ENCODE peak calls at places on chromosomes 16 and 17, in six cellular contexts. P is GM12878, F is WTC11, A is HCT116, H is H1, D is HepG2. E is an unnamed sample.

GRCh38 chr17:63082273-63082861 is 116.3 kb downstream of the TANC2 start:
- DNase-seq in D (peak), P (no peak), A (peak), F (no peak), H (no peak), E (peak)

GRCh38 chr17:79520134-79520892 is 90.5 kb downstream of the RBFOX3 start:
- DNase-seq in D (no peak), P (no peak), H (no peak), F (no peak), A (no peak), E (no peak)

GRCh38 chr17:80724723-80725388 is 180.2 kb downstream of the RPTOR start:
- DNase-seq in D (no peak), A (peak), F (no peak), P (no peak), H (no peak), E (no peak)

GRCh38 chr17:50028207-50029120 is 27.4 kb upstream of the ITGA3 start:
- DNase-seq in P (no peak), H (no peak), F (peak), A (no peak), D (no peak), E (no peak)

GRCh38 chr17:76356803-76357456 is 3.2 kb upstream of the PRPSAP1 start:
- DNase-seq in F (no peak), P (no peak), H (no peak), D (peak), A (no peak), E (no peak)

GRCh38 chr17:42202696-42203095 is 8.4 kb upstream of the GHDC start:
- DNase-seq in P (no peak), F (no peak), A (no peak), D (no peak), H (no peak), E (no peak)

GRCh38 chr17:58215685-58216084 is 3.4 kb downstream of the MKS1 start:
- DNase-seq in A (no peak), D (no peak), H (no peak), F (no peak), P (no peak), E (peak)

GRCh38 chr16:75029854-75030253 is 31.0 kb downstream of the ZNRF1 start:
- DNase-seq in P (no peak), A (no peak), H (no peak), F (no peak), D (peak), E (no peak)

GRCh38 chr17:73722163-73722562 is 77.9 kb upstream of the SDK2 start:
- DNase-seq in A (no peak), D (no peak), H (no peak), P (no peak), F (no peak), E (no peak)

GRCh38 chr17:82050152-82050760 is 1.4 kb downstream of the RFNG start:
- DNase-seq in A (no peak), H (no peak), F (no peak), P (no peak), D (no peak), E (no peak)

GRCh38 chr17:5781236-5781927 is 197.1 kb upstream of the NLRP1 start:
- DNase-seq in H (no peak), F (no peak), P (no peak), A (no peak), D (no peak), E (no peak)

GRCh38 chr17:58532555-58532951 is 18.1 kb upstream of the MTMR4 start:
- DNase-seq in F (no peak), A (no peak), D (no peak), H (no peak), P (no peak), E (no peak)

GRCh38 chr16:2821483-2822157 is 4.6 kb downstream of the PRSS21 start:
- DNase-seq in A (no peak), D (no peak), H (no peak), P (no peak), F (no peak), E (no peak)

GRCh38 chr16:84369938-84370627 is 1.7 kb downstream of the ATP2C2 start:
- DNase-seq in F (no peak), P (no peak), D (no peak), A (no peak), H (no peak), E (no peak)

GRCh38 chr16:9048302-9048700 is 43.1 kb upstream of the HAPSTR1 start:
- DNase-seq in P (no peak), F (no peak), A (peak), D (no peak), H (no peak), E (no peak)

GRCh38 chr17:65173284-65173793 is 36.2 kb downstream of the RGS9 start:
- DNase-seq in F (no peak), H (peak), P (no peak), D (no peak), A (no peak), E (peak)

GRCh38 chr16:67641779-67642708 is 2.9 kb upstream of the CARMIL2 start:
- DNase-seq in F (no peak), A (no peak), P (no peak), H (no peak), D (no peak), E (no peak)

GRCh38 chr16:20383106-20384029 is 21.2 kb downstream of the PDILT start:
- DNase-seq in H (peak), D (peak), A (peak), F (peak), P (no peak), E (peak)

GRCh38 chr17:1860978-1861377 is 31.2 kb downstream of the RPA1 start:
- DNase-seq in F (no peak), P (no peak), A (no peak), H (no peak), D (no peak), E (no peak)

GRCh38 chr16:16857603-16858283 is 478.8 kb downstream of the NPIPA7 start:
- DNase-seq in F (no peak), A (no peak), P (no peak), H (no peak), D (peak), E (no peak)

GRCh38 chr17:9959377-9959981 is 54.4 kb upstream of the RCVRN start:
- DNase-seq in D (peak), F (peak), H (peak), P (no peak), A (peak), E (peak)

GRCh38 chr16:4606354-4606753 is 8.3 kb downstream of the UBALD1 start:
- DNase-seq in P (no peak), F (no peak), H (no peak), D (no peak), A (no peak), E (no peak)

GRCh38 chr17:76688165-76688622 is 22.6 kb downstream of the MXRA7 start:
- DNase-seq in H (no peak), P (no peak), A (no peak), D (no peak), F (no peak), E (no peak)

GRCh38 chr17:76996741-76997694 is 128.8 kb downstream of the MGAT5B start:
- DNase-seq in D (no peak), A (no peak), H (no peak), F (no peak), P (no peak), E (no peak)

GRCh38 chr16:53881371-53881770 is 177.4 kb downstream of the FTO start:
- DNase-seq in F (no peak), A (peak), H (no peak), P (no peak), D (peak), E (peak)

GRCh38 chr17:8791910-8792270 is 7.3 kb downstream of the MFSD6L start:
- DNase-seq in P (no peak), H (no peak), A (peak), D (no peak), F (no peak), E (no peak)

DNA sequence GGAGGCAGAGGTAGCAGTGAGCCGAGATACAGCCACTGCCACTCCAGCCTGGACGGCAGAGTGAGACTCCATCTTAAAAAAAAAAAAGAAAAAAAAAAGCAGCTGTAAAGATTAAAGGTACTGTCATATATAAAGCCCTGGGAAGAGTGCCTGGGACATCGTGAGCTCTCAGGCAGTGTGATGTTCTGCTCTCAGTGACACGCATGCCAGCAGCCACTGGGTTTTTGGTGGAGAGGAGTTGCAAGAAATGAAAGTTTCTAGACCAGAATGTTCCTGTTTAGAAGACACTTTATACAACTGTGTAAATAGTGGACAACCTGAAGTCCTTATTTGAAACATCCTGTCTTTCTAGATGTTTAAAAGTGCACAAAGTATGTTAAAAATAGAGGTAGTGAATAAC is 213.2 kb downstream of the IRF8 start:
- DNase-seq in D (no peak), A (no peak), H (no peak), P (no peak), F (no peak), E (no peak)
- TF ChIP-seq ATF3 in D (no peak), A (no peak), H (no peak), P (no peak), F (no peak), E (no peak)

GRCh38 chr16:19227643-19228042 is 57.9 kb upstream of the CLEC19A start:
- DNase-seq in F (no peak), H (no peak), P (no peak), D (no peak), A (no peak), E (no peak)

GRCh38 chr16:19231881-19232280 is 53.6 kb upstream of the CLEC19A start:
- DNase-seq in A (no peak), P (no peak), F (no peak), D (no peak), H (no peak), E (no peak)

GRCh38 chr16:19230575-19230974 is 55.0 kb upstream of the CLEC19A start:
- DNase-seq in P (no peak), F (no peak), A (no peak), D (no peak), H (no peak), E (no peak)

GRCh38 chr16:19228057-19228456 is 57.5 kb upstream of the CLEC19A start:
- DNase-seq in D (no peak), P (no peak), F (no peak), A (no peak), H (no peak), E (no peak)

GRCh38 chr16:19228575-19228974 is 57.0 kb upstream of the CLEC19A start:
- DNase-seq in D (no peak), H (no peak), P (no peak), A (no peak), F (no peak), E (no peak)
- TF ChIP-seq ATF3 in D (no peak), H (no peak), P (no peak), A (no peak), F (no peak), E (no peak)

GRCh38 chr16:72349719-72350118 is 177.8 kb upstream of the PMFBP1 start:
- DNase-seq in H (no peak), D (no peak), P (no peak), F (no peak), A (no peak), E (no peak)

GRCh38 chr16:72357860-72358259 is 185.9 kb upstream of the PMFBP1 start:
- DNase-seq in H (no peak), P (no peak), F (no peak), D (no peak), A (no peak), E (no peak)

DNA sequence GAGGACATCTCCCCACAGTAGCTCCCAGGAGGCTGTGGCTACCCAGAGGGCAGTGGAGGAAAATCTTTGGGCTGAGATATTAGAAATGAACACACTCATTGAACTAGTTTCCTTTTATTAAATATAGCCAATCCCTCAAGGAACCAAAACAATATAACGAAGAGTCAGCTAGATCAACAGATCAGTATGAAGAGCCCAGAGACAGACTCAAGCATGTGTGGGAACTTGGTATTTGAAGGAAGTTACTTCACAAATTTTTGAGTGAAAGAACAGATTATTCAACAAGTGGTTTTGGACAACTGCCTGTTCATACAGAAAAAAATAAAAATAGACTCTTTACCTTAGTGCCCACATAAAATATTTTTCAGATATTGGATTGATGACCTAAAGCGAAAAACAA is 183.6 kb upstream of the PMFBP1 start:
- DNase-seq in A (no peak), P (no peak), F (no peak), D (no peak), H (no peak), E (no peak)
- TF ChIP-seq ATF3 in A (no peak), P (no peak), F (no peak), D (no peak), H (no peak), E (no peak)

GRCh38 chr16:79971237-79971572 is 370.7 kb upstream of the MAF start:
- DNase-seq in P (no peak), F (no peak), H (no peak), A (no peak), D (no peak), E (no peak)

GRCh38 chr16:79970091-79970490 is 369.6 kb upstream of the MAF start:
- DNase-seq in P (no peak), D (no peak), A (no peak), H (no peak), F (no peak), E (no peak)

GRCh38 chr16:79969458-79969857 is 368.9 kb upstream of the MAF start:
- DNase-seq in F (no peak), P (no peak), D (no peak), A (no peak), H (no peak), E (no peak)

GRCh38 chr16:79972053-79972704 is 371.6 kb upstream of the MAF start:
- DNase-seq in D (no peak), P (no peak), H (no peak), A (no peak), F (no peak), E (peak)

GRCh38 chr16:79970551-79971236 is 370.2 kb upstream of the MAF start:
- DNase-seq in P (no peak), F (no peak), H (no peak), A (no peak), D (no peak), E (peak)
- TF ChIP-seq ATF3 in P (no peak), F (no peak), H (no peak), A (no peak), D (no peak), E (peak)

GRCh38 chr17:17857496-17857895 is 20.7 kb upstream of the SREBF1 start:
- DNase-seq in P (no peak), F (no peak), A (no peak), H (no peak), D (no peak), E (no peak)
- TF ChIP-seq ATF3 in P (no peak), F (no peak), A (no peak), H (no peak), D (no peak), E (no peak)

E was measured in K562.